ENCODE peak calls at places on chromosomes 4 and X, in ten cellular contexts. N, F, W, C, B, Q, E, G, M and S are unnamed samples.

GRCh38 chr4:94653984-94654609 is 103.7 kb upstream of the BMPR1B start:
- DNase-seq in C (no peak), W (no peak), G (no peak), N (no peak), F (no peak), E (no peak), Q (no peak), M (no peak), B (peak; percentile 94), S (no peak)

GRCh38 chrX:27679281-27679680 is 89.1 kb downstream of the DCAF8L2 start:
- DNase-seq in G (peak; percentile 19), E (peak; percentile 46), Q (no peak), C (no peak), F (no peak), W (no peak), N (no peak), B (no peak), M (no peak), S (no peak)

GRCh38 chrX:106726485-106727437 is at the start of gene RNF128:
- DNase-seq in E (no peak), W (peak; percentile 4), F (no peak), Q (no peak), N (peak; percentile 6), B (peak; percentile 7), M (no peak), G (peak; percentile 26), C (peak; percentile 79), S (no peak)

GRCh38 chrX:21503593-21503992 is 129.4 kb downstream of the CNKSR2 start:
- DNase-seq in Q (no peak), E (no peak), M (no peak), W (no peak), B (no peak), G (no peak), N (no peak), F (no peak), C (no peak), S (no peak)

GRCh38 chr4:100118213-100118612 is 72.1 kb downstream of the DDIT4L start:
- DNase-seq in F (no peak), B (no peak), Q (no peak), M (no peak), G (peak; percentile 4), E (no peak), N (no peak), C (no peak), W (no peak), S (no peak)

GRCh38 chr4:121900132-121900983 is 30.1 kb upstream of the BBS7 start:
- DNase-seq in F (peak; percentile 38), Q (peak; percentile 24), G (peak; percentile 61), E (peak; percentile 72), W (peak; percentile 5), B (peak; percentile 51), M (peak; percentile 38), N (peak; percentile 62), C (peak; percentile 39), S (no peak)

GRCh38 chr4:1621996-1622637 is 62.0 kb downstream of the FAM53A start:
- DNase-seq in W (no peak), C (no peak), N (no peak), E (no peak), G (no peak), Q (no peak), M (no peak), B (no peak), F (no peak), S (no peak)

GRCh38 chr4:4837316-4837715 is 22.1 kb upstream of the MSX1 start:
- DNase-seq in C (no peak), G (no peak), N (no peak), E (no peak), Q (no peak), W (no peak), M (no peak), F (no peak), B (no peak), S (no peak)

GRCh38 chr4:167838686-167839085 is 253.7 kb upstream of the ANXA10 start:
- DNase-seq in W (no peak), Q (no peak), C (no peak), N (no peak), B (no peak), E (no peak), G (peak; percentile 22), F (no peak), M (no peak), S (no peak)

GRCh38 chr4:51868449-51868847 is 25.5 kb downstream of the DCUN1D4 start:
- DNase-seq in W (no peak), Q (no peak), M (no peak), N (no peak), G (peak; percentile 52), F (no peak), C (no peak), B (no peak), E (no peak), S (no peak)

GRCh38 chrX:130680164-130681035 is 222.6 kb downstream of the ENOX2 start:
- DNase-seq in Q (no peak), C (no peak), G (peak; percentile 43), B (no peak), E (no peak), M (no peak), F (no peak), W (no peak), N (no peak), S (no peak)

GRCh38 chr4:168631241-168632151 is 134.6 kb downstream of the PALLD start:
- DNase-seq in F (no peak), C (peak; percentile 64), Q (no peak), E (no peak), B (peak; percentile 73), M (no peak), N (no peak), W (no peak), G (peak; percentile 55), S (no peak)

GRCh38 chr4:41362647-41363383 is 106.1 kb downstream of the UCHL1 start:
- DNase-seq in M (no peak), G (no peak), E (no peak), Q (no peak), N (no peak), W (no peak), C (no peak), B (no peak), F (no peak), S (no peak)

GRCh38 chr4:68271851-68272756 is 26.6 kb upstream of the TMPRSS11B start:
- DNase-seq in B (peak; percentile 51), C (peak; percentile 4), Q (no peak), E (peak; percentile 79), M (no peak), G (peak; percentile 73), W (no peak), N (no peak), F (no peak), S (no peak)

GRCh38 chr4:154616731-154617130 is 4.3 kb upstream of the FGG start:
- DNase-seq in C (no peak), N (peak; percentile 28), B (no peak), E (no peak), F (no peak), Q (no peak), G (no peak), W (no peak), M (no peak), S (no peak)

GRCh38 chr4:112002301-112002700 is 143.0 kb upstream of the FAM241A start:
- DNase-seq in E (no peak), Q (no peak), W (no peak), F (no peak), C (no peak), B (no peak), M (no peak), N (no peak), G (no peak), S (no peak)